ENCODE peak calls at places on chromosome 19, in seven cellular contexts. C, X, F, E, V, M and W are unnamed samples.

GRCh38 chr19:33724021-33724722 is 72.5 kb upstream of the KCTD15 start:
- DNase-seq in V (no peak), M (no peak), C (no peak), F (no peak), X (no peak), E (no peak), W (no peak)

GRCh38 chr19:5826531-5827341 is 12.8 kb downstream of the FUT6 start:
- DNase-seq in X (peak; percentile 88), C (peak; percentile 69), F (peak; percentile 97), V (peak; percentile 44), M (peak; percentile 90), E (peak; percentile 17), W (no peak)

GRCh38 chr19:5913739-5914357 is at the start of gene CAPS:
- DNase-seq in F (peak; percentile 89), C (no peak), V (peak; percentile 89), E (peak; percentile 69), X (peak; percentile 78), M (peak; percentile 61), W (peak; percentile 45)

GRCh38 chr19:42068361-42068755 is 1.6 kb downstream of the GRIK5 start:
- DNase-seq in E (no peak), C (no peak), X (no peak), M (no peak), V (no peak), F (no peak), W (no peak)

GRCh38 chr19:46134527-46134926 is 10.0 kb upstream of the IGFL3 start:
- DNase-seq in X (no peak), V (peak; percentile 64), C (no peak), F (no peak), M (no peak), E (peak; percentile 57), W (no peak)

GRCh38 chr19:47609885-47610545 is 1.1 kb downstream of the BICRA start:
- DNase-seq in M (peak; percentile 81), E (no peak), V (peak; percentile 73), C (peak; percentile 46), X (peak; percentile 69), F (peak; percentile 81), W (no peak)

GRCh38 chr19:12425501-12426274 is 15.1 kb downstream of the ZNF443 start:
- DNase-seq in C (no peak), M (no peak), E (no peak), V (no peak), F (no peak), X (no peak), W (no peak)

GRCh38 chr19:38915329-38916321 is 3.6 kb upstream of the CCER2 start:
- DNase-seq in E (no peak), C (no peak), M (peak; percentile 18), V (no peak), X (no peak), F (peak; percentile 62), W (no peak)

GRCh38 chr19:44712864-44713515 is 14.0 kb downstream of the CEACAM16 start:
- DNase-seq in C (no peak), X (no peak), V (no peak), E (no peak), M (no peak), F (no peak), W (no peak)

GRCh38 chr19:44851427-44851826 is 5.3 kb downstream of the NECTIN2 start:
- DNase-seq in V (no peak), F (no peak), C (no peak), M (no peak), E (no peak), X (no peak), W (no peak)

GRCh38 chr19:38766276-38767047 is 6.9 kb downstream of the LGALS7 start:
- DNase-seq in X (no peak), V (no peak), C (no peak), F (no peak), M (no peak), E (no peak), W (no peak)

GRCh38 chr19:16638666-16639065 is 10.7 kb upstream of the MED26 start:
- DNase-seq in V (no peak), M (no peak), X (no peak), E (no peak), F (no peak), C (no peak), W (no peak)

GRCh38 chr19:12800873-12801465 is 631 bp downstream of the PRDX2 start:
- DNase-seq in F (peak; percentile 86), C (no peak), E (no peak), V (peak; percentile 34), M (peak; percentile 60), X (no peak), W (no peak)

GRCh38 chr19:38385057-38385803 is 2.6 kb downstream of the GGN start:
- DNase-seq in V (peak; percentile 6), E (no peak), C (no peak), X (no peak), M (no peak), F (peak; percentile 80), W (no peak)

GRCh38 chr19:39403331-39404312 is 3.0 kb upstream of the ZFP36 start:
- DNase-seq in V (peak; percentile 100), X (peak; percentile 99), F (peak; percentile 90), C (peak; percentile 97), E (peak; percentile 99), M (peak; percentile 95), W (peak; percentile 100)

GRCh38 chr19:48319647-48320537 is 5.5 kb upstream of the EMP3 start:
- DNase-seq in F (peak; percentile 89), M (peak; percentile 88), C (peak; percentile 83), X (peak; percentile 91), V (peak; percentile 92), E (peak; percentile 86), W (peak; percentile 42)

GRCh38 chr19:45173816-45174215 is 4.2 kb downstream of the TRAPPC6A start:
- DNase-seq in V (peak; percentile 35), X (no peak), F (no peak), M (no peak), E (no peak), C (no peak), W (no peak)

GRCh38 chr19:23554548-23554947 is 132.5 kb downstream of the ZNF675 start:
- DNase-seq in E (no peak), M (no peak), C (no peak), F (no peak), X (no peak), V (no peak), W (no peak)

GRCh38 chr19:10548746-10549276 is 5.1 kb downstream of the ATG4D start:
- DNase-seq in V (no peak), M (no peak), F (no peak), X (no peak), E (no peak), C (no peak), W (no peak)

GRCh38 chr19:30807263-30807662 is 435.1 kb downstream of the ZNF536 start:
- DNase-seq in V (no peak), F (no peak), X (no peak), C (no peak), E (no peak), M (no peak), W (no peak)

GRCh38 chr19:15138427-15138826 is 31.2 kb downstream of the SYDE1 start:
- DNase-seq in C (no peak), F (no peak), X (no peak), E (no peak), V (no peak), M (no peak), W (no peak)

GRCh38 chr19:55196803-55197202 is 12.5 kb downstream of the PTPRH start:
- DNase-seq in V (no peak), F (no peak), C (no peak), E (no peak), M (no peak), X (no peak), W (no peak)

GRCh38 chr19:52237771-52238400 is 31.5 kb upstream of the ZNF766 start:
- DNase-seq in C (peak; percentile 40), E (peak; percentile 77), M (peak; percentile 32), V (peak; percentile 87), X (peak; percentile 59), F (no peak), W (peak; percentile 27)
- TF ChIP-seq CTCF in C (peak; percentile 82), E (peak; percentile 90), M (peak; percentile 94), V (peak; percentile 91), X (peak; percentile 89), F (peak; percentile 81), W (peak; percentile 96)

DNA sequence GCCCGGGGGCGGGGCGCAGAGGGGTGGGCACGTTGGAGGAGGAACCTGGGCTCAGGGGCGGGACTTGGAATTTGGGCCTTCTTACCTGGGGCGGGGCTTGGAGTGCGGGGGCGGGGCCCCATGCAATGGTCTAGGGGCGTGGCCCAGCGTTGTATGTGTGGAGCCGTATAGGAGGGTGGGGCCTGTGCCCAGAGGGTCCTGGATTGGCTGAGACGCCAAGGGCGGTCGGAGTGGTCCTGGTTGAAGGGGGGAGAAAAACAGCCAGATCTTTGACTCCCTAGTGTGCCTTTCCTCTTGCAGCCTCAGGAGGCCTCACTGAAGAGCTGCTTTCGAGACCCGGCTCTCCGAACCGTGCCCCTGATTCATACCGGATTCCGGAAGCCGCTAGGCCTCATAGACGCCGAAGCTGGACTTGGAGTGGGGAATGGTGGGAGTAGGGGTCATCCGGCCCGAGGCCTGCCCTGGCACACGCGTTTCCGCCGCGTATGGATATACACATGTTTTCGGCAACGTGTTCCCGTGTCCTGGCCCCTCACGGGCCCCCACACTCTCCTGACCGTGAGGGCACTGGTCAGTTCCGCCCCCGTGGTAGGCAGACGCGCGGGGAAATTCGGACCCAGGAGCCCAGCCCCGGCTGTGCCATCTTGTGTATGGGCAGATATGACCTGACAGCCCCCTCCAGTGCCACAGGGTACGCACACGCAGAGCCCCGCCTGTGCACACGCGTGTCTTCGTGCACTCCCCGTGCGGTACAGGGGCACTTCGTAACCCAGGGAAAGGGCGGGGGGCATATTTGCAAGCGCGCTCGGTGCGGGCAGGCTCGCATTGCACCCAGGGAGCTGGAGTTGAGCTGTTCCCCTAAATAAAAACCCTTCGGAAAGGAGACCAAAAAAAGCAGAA is 661 bp upstream of the PRR12 start:
- DNase-seq in X (peak; percentile 98), F (peak; percentile 96), M (peak; percentile 97), E (peak; percentile 96), V (peak; percentile 98), C (peak; percentile 94), W (peak; percentile 85)
- TF ChIP-seq CTCF in X (no peak), F (no peak), M (no peak), E (peak; percentile 37), V (no peak), C (no peak), W (no peak)

GRCh38 chr19:19110410-19111137 is 27.7 kb downstream of the TMEM161A start:
- DNase-seq in E (no peak), M (no peak), F (no peak), V (peak; percentile 19), C (no peak), X (no peak), W (no peak)
- TF ChIP-seq CTCF in E (no peak), M (peak; percentile 9), F (no peak), V (peak; percentile 14), C (peak; percentile 20), X (peak; percentile 20), W (no peak)

DNA sequence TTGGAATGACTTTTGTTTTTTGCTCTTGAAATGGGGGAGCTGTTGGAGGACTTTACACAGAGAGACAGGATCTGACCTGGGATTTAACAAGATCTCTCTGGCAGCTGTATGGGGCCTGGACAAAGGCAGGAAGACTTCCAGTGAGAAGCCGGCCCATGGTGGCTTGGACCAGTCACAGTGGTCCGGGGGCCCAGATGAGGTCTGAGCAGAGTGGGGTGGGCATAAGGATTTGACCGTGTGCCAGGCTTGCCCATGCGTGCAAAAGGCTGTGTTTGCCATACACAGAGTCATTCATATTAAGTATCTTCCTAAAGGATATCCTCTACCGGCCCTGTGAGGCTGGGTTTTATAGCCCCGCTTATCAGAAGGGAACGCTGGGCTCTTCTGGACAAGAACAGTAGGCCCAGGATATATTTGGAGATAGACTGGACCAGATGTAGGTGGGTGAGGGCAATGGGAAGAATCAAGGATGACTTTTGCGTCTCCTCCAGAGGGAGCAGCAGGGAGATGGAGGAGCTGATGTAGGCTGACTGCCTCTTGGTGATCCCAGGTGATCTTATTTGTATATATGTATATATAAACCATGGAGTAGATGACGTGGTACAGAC is 4.1 kb downstream of the SPACA6 start:
- DNase-seq in C (no peak), M (no peak), F (no peak), V (no peak), E (no peak), X (no peak), W (no peak)
- TF ChIP-seq CTCF in C (no peak), M (no peak), F (no peak), V (no peak), E (no peak), X (no peak), W (no peak)